ENCODE peak calls at places on chromosomes 13 and 19, in four cellular contexts. One of them, this sample, is unnamed.

GRCh38 chr19:51127755-51128154 is 3.0 kb downstream of the SIGLEC9 start:
- DNase-seq in HTR-8/SVneo: peak
- DNase-seq in Ammon's horn: peak
- DNase-seq in GM18507: no peak
- DNase-seq in this sample: no peak

GRCh38 chr13:54536112-54536511 is 1507.5 kb downstream of the OLFM4 start:
- DNase-seq in GM18507: no peak
- DNase-seq in Ammon's horn: peak
- DNase-seq in HTR-8/SVneo: no peak
- DNase-seq in this sample: no peak

GRCh38 chr19:58274771-58275199 is 4.0 kb upstream of the ZNF8 start:
- DNase-seq in Ammon's horn: peak
- DNase-seq in GM18507: no peak
- DNase-seq in HTR-8/SVneo: peak
- DNase-seq in this sample: no peak

GRCh38 chr13:109840201-109840892 is 54.0 kb upstream of the IRS2 start:
- DNase-seq in HTR-8/SVneo: peak
- DNase-seq in GM18507: no peak
- DNase-seq in Ammon's horn: peak
- DNase-seq in this sample: no peak

GRCh38 chr13:105471683-105472082 is 1063.8 kb downstream of the EFNB2 start:
- DNase-seq in GM18507: no peak
- DNase-seq in Ammon's horn: no peak
- DNase-seq in HTR-8/SVneo: no peak
- DNase-seq in this sample: no peak

GRCh38 chr19:5314012-5314906 is 26.4 kb downstream of the PTPRS start:
- DNase-seq in Ammon's horn: no peak
- DNase-seq in HTR-8/SVneo: no peak
- DNase-seq in GM18507: no peak
- DNase-seq in this sample: no peak

GRCh38 chr13:114001331-114002008 is 27.6 kb upstream of the C13orf46 start:
- DNase-seq in GM18507: no peak
- DNase-seq in Ammon's horn: no peak
- DNase-seq in HTR-8/SVneo: no peak
- DNase-seq in this sample: peak

GRCh38 chr13:44622701-44623100 is 46.6 kb upstream of the TSC22D1 start:
- DNase-seq in HTR-8/SVneo: no peak
- DNase-seq in GM18507: no peak
- DNase-seq in Ammon's horn: no peak
- DNase-seq in this sample: no peak

GRCh38 chr13:102724923-102725322 is 30.1 kb upstream of the METTL21C start:
- DNase-seq in HTR-8/SVneo: peak
- DNase-seq in GM18507: no peak
- DNase-seq in Ammon's horn: peak
- DNase-seq in this sample: peak

GRCh38 chr19:51422053-51422448 is 4.6 kb upstream of the SIGLEC10 start:
- DNase-seq in HTR-8/SVneo: peak
- DNase-seq in GM18507: peak
- DNase-seq in Ammon's horn: peak
- DNase-seq in this sample: peak

GRCh38 chr19:1324249-1324791 is 38.6 kb downstream of the EFNA2 start:
- DNase-seq in HTR-8/SVneo: no peak
- DNase-seq in GM18507: no peak
- DNase-seq in Ammon's horn: no peak
- DNase-seq in this sample: no peak

GRCh38 chr19:46546194-46546896 is 50.7 kb upstream of the PNMA8B start:
- DNase-seq in Ammon's horn: peak
- DNase-seq in GM18507: no peak
- DNase-seq in HTR-8/SVneo: peak
- DNase-seq in this sample: peak

GRCh38 chr19:30684613-30685012 is 312.4 kb downstream of the ZNF536 start:
- DNase-seq in Ammon's horn: no peak
- DNase-seq in GM18507: no peak
- DNase-seq in HTR-8/SVneo: no peak
- DNase-seq in this sample: no peak

GRCh38 chr13:59893261-59893660 is 270.5 kb downstream of the DIAPH3 start:
- DNase-seq in Ammon's horn: no peak
- DNase-seq in HTR-8/SVneo: no peak
- DNase-seq in GM18507: no peak
- DNase-seq in this sample: no peak

GRCh38 chr19:7986321-7987083 is 18.9 kb downstream of the ELAVL1 start:
- DNase-seq in HTR-8/SVneo: peak
- DNase-seq in GM18507: no peak
- DNase-seq in Ammon's horn: no peak
- DNase-seq in this sample: no peak

GRCh38 chr19:923551-924211 is 2.2 kb upstream of the ARID3A start:
- DNase-seq in GM18507: no peak
- DNase-seq in HTR-8/SVneo: no peak
- DNase-seq in Ammon's horn: no peak
- DNase-seq in this sample: no peak

GRCh38 chr13:31862828-31863227 is 123.5 kb downstream of the RXFP2 start:
- DNase-seq in HTR-8/SVneo: no peak
- DNase-seq in Ammon's horn: no peak
- DNase-seq in GM18507: no peak
- DNase-seq in this sample: no peak

GRCh38 chr19:33621811-33622504 is at the start of gene CHST8:
- DNase-seq in HTR-8/SVneo: peak
- DNase-seq in GM18507: no peak
- DNase-seq in Ammon's horn: peak
- DNase-seq in this sample: no peak

This sample was measured in erythroblast.